ENCODE peak calls at places on chromosome 14, in four cellular contexts. S is mesendoderm, D is IMR-90, Z is H1. F is an unnamed sample.

GRCh38 chr14:96001866-96002510 is 37.2 kb upstream of the C14orf132 start:
- DNase-seq in S (peak; percentile 57), D (peak; percentile 8), Z (no peak), F (peak; percentile 34)

GRCh38 chr14:99179946-99180345 is 92.1 kb downstream of the BCL11B start:
- DNase-seq in S (no peak), D (no peak), Z (no peak), F (no peak)

GRCh38 chr14:56659964-56660551 is 80.5 kb downstream of the TMEM260 start:
- DNase-seq in S (peak; percentile 90), D (peak; percentile 62), Z (no peak), F (no peak)

GRCh38 chr14:32648434-32648833 is 290.2 kb upstream of the NPAS3 start:
- DNase-seq in S (no peak), D (peak; percentile 68), Z (no peak), F (no peak)

GRCh38 chr14:72830356-72830755 is 63.5 kb downstream of the DPF3 start:
- DNase-seq in S (no peak), D (no peak), Z (no peak), F (no peak)

GRCh38 chr14:53450871-53451270 is 297.7 kb upstream of the DDHD1 start:
- DNase-seq in S (no peak), D (no peak), Z (no peak), F (no peak)

GRCh38 chr14:61332658-61333029 is 11.3 kb downstream of the PRKCH start:
- DNase-seq in S (no peak), D (no peak), Z (no peak), F (no peak)

GRCh38 chr14:90534091-90534837 is 137.4 kb downstream of the CALM1 start:
- DNase-seq in S (no peak), D (peak; percentile 22), Z (no peak), F (no peak)

GRCh38 chr14:34794941-34795340 is 80.2 kb downstream of the BAZ1A start:
- DNase-seq in S (no peak), D (no peak), Z (no peak), F (no peak)

GRCh38 chr14:32703246-32703645 is 235.4 kb upstream of the NPAS3 start:
- DNase-seq in S (no peak), D (no peak), Z (no peak), F (no peak)

GRCh38 chr14:31402764-31403163 is 17.6 kb downstream of the HEATR5A start:
- DNase-seq in S (no peak), D (no peak), Z (no peak), F (no peak)

GRCh38 chr14:69088523-69089445 is 64.1 kb downstream of the DCAF5 start:
- DNase-seq in S (no peak), D (peak; percentile 70), Z (no peak), F (no peak)

GRCh38 chr14:69612014-69612758 is 790 bp downstream of the SUSD6 start:
- DNase-seq in S (peak; percentile 49), D (peak; percentile 23), Z (no peak), F (no peak)

GRCh38 chr14:61584258-61584657 is 111.1 kb upstream of the HIF1A start:
- DNase-seq in S (no peak), D (peak; percentile 92), Z (no peak), F (no peak)

GRCh38 chr14:100292301-100292775 is 13.9 kb downstream of the SLC25A29 start:
- DNase-seq in S (no peak), D (no peak), Z (no peak), F (no peak)

GRCh38 chr14:40386433-40386832 is 954.2 kb upstream of the FBXO33 start:
- DNase-seq in S (no peak), D (no peak), Z (no peak), F (no peak)

GRCh38 chr14:53151523-53151866 is 1.6 kb downstream of the DDHD1 start:
- DNase-seq in S (no peak), D (no peak), Z (no peak), F (no peak)

GRCh38 chr14:92039073-92039719 is 663 bp downstream of the TRIP11 start:
- DNase-seq in S (peak; percentile 98), D (peak; percentile 70), Z (peak; percentile 83), F (peak; percentile 95)

GRCh38 chr14:52046376-52046917 is 22.4 kb downstream of the NID2 start:
- DNase-seq in S (no peak), D (peak; percentile 34), Z (no peak), F (no peak)

GRCh38 chr14:51205486-51205885 is 34.6 kb upstream of the TMX1 start:
- DNase-seq in S (no peak), D (no peak), Z (no peak), F (no peak)

GRCh38 chr14:30193791-30194407 is 266.3 kb upstream of the PRKD1 start:
- DNase-seq in S (no peak), D (peak; percentile 94), Z (no peak), F (no peak)

GRCh38 chr14:77120771-77121743 is 20.5 kb downstream of the ZDHHC22 start:
- DNase-seq in S (no peak), D (no peak), Z (no peak), F (peak; percentile 27)

GRCh38 chr14:34649344-34649743 is 19.4 kb upstream of the SNX6 start:
- DNase-seq in S (no peak), D (peak; percentile 97), Z (no peak), F (no peak)

GRCh38 chr14:106395460-106396050 is 869.2 kb downstream of the TMEM121 start:
- DNase-seq in S (no peak), D (no peak), Z (no peak), F (no peak)

GRCh38 chr14:68628605-68629310 is 164.1 kb downstream of the ZFP36L1 start:
- DNase-seq in S (peak; percentile 87), D (no peak), Z (no peak), F (peak; percentile 60)

GRCh38 chr14:93475471-93475870 is 44.7 kb downstream of the UNC79 start:
- DNase-seq in S (no peak), D (no peak), Z (no peak), F (no peak)

GRCh38 chr14:39426605-39427004 is 5.6 kb downstream of the FBXO33 start:
- DNase-seq in S (peak; percentile 50), D (peak; percentile 59), Z (no peak), F (no peak)

GRCh38 chr14:73457050-73457934 is 1.1 kb downstream of the NUMB start:
- DNase-seq in S (peak; percentile 71), D (peak; percentile 33), Z (no peak), F (peak; percentile 48)

GRCh38 chr14:72471346-72471745 is 422.6 kb downstream of the DPF3 start:
- DNase-seq in S (no peak), D (peak; percentile 39), Z (no peak), F (no peak)

GRCh38 chr14:32601908-32602307 is 272.8 kb downstream of the AKAP6 start:
- DNase-seq in S (no peak), D (no peak), Z (no peak), F (no peak)

GRCh38 chr14:67729072-67729561 is 27.4 kb downstream of the RDH12 start:
- DNase-seq in S (peak; percentile 73), D (no peak), Z (peak; percentile 51), F (peak; percentile 88)

GRCh38 chr14:93974833-93975232 is 1.5 kb downstream of the ASB2 start:
- DNase-seq in S (no peak), D (no peak), Z (no peak), F (no peak)

GRCh38 chr14:40685764-40686163 is 920.9 kb upstream of the LRFN5 start:
- DNase-seq in S (no peak), D (no peak), Z (no peak), F (no peak)

GRCh38 chr14:34539407-34540180 is at the start of gene EAPP:
- DNase-seq in S (peak; percentile 99), D (peak; percentile 97), Z (peak; percentile 95), F (peak; percentile 98)

GRCh38 chr14:105168979-105169507 is 467 bp upstream of the JAG2 start:
- DNase-seq in S (peak; percentile 53), D (no peak), Z (no peak), F (peak; percentile 77)
- H3K56ac ChIP-seq in S (peak overlapping the region; percentile 42), D (no peak overlapping the region), Z (no peak overlapping the region), F (no peak overlapping the region)

DNA sequence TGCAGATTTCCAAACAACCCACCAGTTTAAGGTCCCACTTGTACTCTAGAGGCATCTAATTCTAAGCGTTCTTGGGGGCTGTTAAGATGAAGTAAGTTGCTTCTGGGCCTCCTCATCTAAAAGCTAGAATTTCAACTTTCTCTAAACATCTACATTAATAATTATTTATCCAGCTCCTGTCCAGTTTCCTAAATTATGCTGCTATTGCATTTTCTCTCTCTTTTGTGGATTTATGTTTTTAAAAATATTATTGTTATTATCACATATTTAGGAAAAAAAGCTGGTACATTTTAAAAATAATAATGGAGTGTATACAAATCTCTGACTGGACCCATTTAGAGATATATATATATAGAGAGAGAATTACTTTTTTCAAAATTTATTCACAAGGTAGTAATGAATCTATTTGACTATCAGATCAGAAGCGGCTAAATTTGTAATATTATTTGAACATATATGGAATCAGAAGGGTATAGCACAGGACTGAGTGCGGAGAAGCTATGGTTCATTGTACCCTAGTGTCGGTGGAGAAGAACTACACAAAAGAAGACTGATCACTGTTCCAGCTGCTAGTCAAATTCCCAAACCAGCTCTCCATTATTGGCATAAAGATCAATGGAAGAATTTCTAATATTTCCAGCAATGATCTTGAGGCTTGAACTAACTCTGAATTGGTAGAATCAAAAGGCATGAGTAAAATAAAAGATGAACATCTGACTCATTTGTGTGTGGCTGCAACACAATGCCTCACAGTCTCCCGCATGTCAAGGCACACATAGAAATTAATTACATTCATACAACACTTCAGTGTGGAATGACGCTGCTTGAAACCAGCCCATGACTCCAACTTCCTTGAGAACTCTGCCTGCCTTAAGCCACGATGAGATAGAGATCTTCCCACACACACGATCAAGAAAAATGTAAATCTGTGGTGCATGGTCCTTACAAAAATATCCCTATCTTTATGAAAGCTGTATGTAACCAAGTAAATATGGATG is 433.4 kb upstream of the OR4E1 start:
- DNase-seq in S (no peak), D (peak; percentile 29), Z (no peak), F (no peak)
- H3K56ac ChIP-seq in S (no peak overlapping the region), D (no peak overlapping the region), Z (no peak overlapping the region), F (no peak overlapping the region)

GRCh38 chr14:59093889-59094288 is 94.6 kb upstream of the DAAM1 start:
- DNase-seq in S (no peak), D (no peak), Z (no peak), F (no peak)
- H3K56ac ChIP-seq in S (no peak overlapping the region), D (no peak overlapping the region), Z (no peak overlapping the region), F (no peak overlapping the region)

DNA sequence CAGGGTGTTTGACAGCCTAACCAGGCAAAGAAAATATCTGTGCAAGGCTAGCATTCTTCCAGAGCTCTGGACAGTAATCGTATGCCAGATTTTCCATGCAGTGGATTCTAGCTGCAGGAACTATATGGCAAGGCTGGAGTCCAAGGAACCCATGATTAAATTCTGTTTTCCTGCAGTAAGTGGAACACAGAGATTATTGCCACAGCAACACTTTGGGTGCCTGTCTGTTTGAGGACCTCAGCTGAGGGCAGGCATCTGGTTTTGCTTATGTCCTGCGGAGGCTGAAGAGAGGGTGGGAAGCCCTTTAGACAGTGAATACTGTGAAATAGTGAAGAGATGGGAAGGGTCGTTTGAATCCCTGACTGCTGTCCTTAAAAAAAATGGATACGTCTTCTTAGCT is 104.4 kb downstream of the DAD1 start:
- DNase-seq in S (peak; percentile 79), D (no peak), Z (no peak), F (no peak)
- H3K56ac ChIP-seq in S (peak overlapping the region; percentile 19), D (no peak overlapping the region), Z (no peak overlapping the region), F (no peak overlapping the region)